ENCODE peak calls at places on chromosomes 3 and 15, in ten cellular contexts. One of them, this sample, is unnamed.

GRCh38 chr3:46097691-46098241 is 70.5 kb upstream of the XCR1 start:
- DNase-seq in fibroblast of mammary gland: peak
- DNase-seq in OCI-LY7: peak
- DNase-seq in fibroblast of lung: peak
- DNase-seq in kidney: no peak
- DNase-seq in uterus: peak
- DNase-seq in coronary artery: no peak
- DNase-seq in ascending aorta: no peak
- DNase-seq in cardiac fibroblast: peak
- DNase-seq in ovary: peak
- DNase-seq in this sample: no peak

GRCh38 chr3:16923112-16923511 is 38.4 kb downstream of the PLCL2 start:
- DNase-seq in kidney: no peak
- DNase-seq in cardiac fibroblast: no peak
- DNase-seq in ascending aorta: no peak
- DNase-seq in OCI-LY7: no peak
- DNase-seq in coronary artery: no peak
- DNase-seq in uterus: no peak
- DNase-seq in ovary: no peak
- DNase-seq in fibroblast of lung: no peak
- DNase-seq in fibroblast of mammary gland: no peak
- DNase-seq in this sample: no peak

GRCh38 chr3:110774496-110775265 is 296.9 kb upstream of the NECTIN3 start:
- DNase-seq in coronary artery: no peak
- DNase-seq in uterus: no peak
- DNase-seq in fibroblast of lung: peak
- DNase-seq in fibroblast of mammary gland: no peak
- DNase-seq in kidney: no peak
- DNase-seq in ovary: no peak
- DNase-seq in OCI-LY7: no peak
- DNase-seq in ascending aorta: no peak
- DNase-seq in cardiac fibroblast: peak
- DNase-seq in this sample: peak

GRCh38 chr3:198081421-198081844 is 121.4 kb downstream of the LMLN start:
- DNase-seq in fibroblast of lung: no peak
- DNase-seq in uterus: no peak
- DNase-seq in ascending aorta: no peak
- DNase-seq in coronary artery: no peak
- DNase-seq in cardiac fibroblast: no peak
- DNase-seq in ovary: no peak
- DNase-seq in fibroblast of mammary gland: no peak
- DNase-seq in kidney: no peak
- DNase-seq in OCI-LY7: no peak
- DNase-seq in this sample: no peak

GRCh38 chr3:148460686-148461085 is 237.0 kb upstream of the AGTR1 start:
- DNase-seq in coronary artery: no peak
- DNase-seq in kidney: no peak
- DNase-seq in OCI-LY7: no peak
- DNase-seq in fibroblast of mammary gland: no peak
- DNase-seq in ascending aorta: no peak
- DNase-seq in ovary: no peak
- DNase-seq in fibroblast of lung: no peak
- DNase-seq in uterus: no peak
- DNase-seq in cardiac fibroblast: no peak
- DNase-seq in this sample: no peak

GRCh38 chr15:79923068-79923514 is 26.3 kb upstream of the MTHFS start:
- DNase-seq in OCI-LY7: peak
- DNase-seq in coronary artery: peak
- DNase-seq in cardiac fibroblast: peak
- DNase-seq in uterus: peak
- DNase-seq in kidney: peak
- DNase-seq in fibroblast of lung: peak
- DNase-seq in ascending aorta: no peak
- DNase-seq in fibroblast of mammary gland: peak
- DNase-seq in ovary: peak
- DNase-seq in this sample: no peak

GRCh38 chr3:4495294-4496110 is 2.4 kb downstream of the ITPR1 start:
- DNase-seq in OCI-LY7: peak
- DNase-seq in ovary: no peak
- DNase-seq in ascending aorta: no peak
- DNase-seq in kidney: no peak
- DNase-seq in fibroblast of lung: peak
- DNase-seq in fibroblast of mammary gland: no peak
- DNase-seq in uterus: no peak
- DNase-seq in coronary artery: no peak
- DNase-seq in cardiac fibroblast: peak
- DNase-seq in this sample: no peak

GRCh38 chr3:184180165-184180564 is 5.5 kb downstream of the AP2M1 start:
- DNase-seq in cardiac fibroblast: peak
- DNase-seq in fibroblast of mammary gland: peak
- DNase-seq in ascending aorta: no peak
- DNase-seq in ovary: no peak
- DNase-seq in fibroblast of lung: peak
- DNase-seq in uterus: no peak
- DNase-seq in kidney: no peak
- DNase-seq in OCI-LY7: no peak
- DNase-seq in coronary artery: no peak
- DNase-seq in this sample: no peak

GRCh38 chr3:100928638-100929428 is 64.4 kb downstream of the ABI3BP start:
- DNase-seq in ascending aorta: no peak
- DNase-seq in fibroblast of mammary gland: peak
- DNase-seq in uterus: no peak
- DNase-seq in kidney: no peak
- DNase-seq in cardiac fibroblast: peak
- DNase-seq in OCI-LY7: no peak
- DNase-seq in coronary artery: no peak
- DNase-seq in ovary: no peak
- DNase-seq in fibroblast of lung: peak
- DNase-seq in this sample: peak

GRCh38 chr15:76533995-76534394 is 197.4 kb downstream of the ISL2 start:
- DNase-seq in kidney: no peak
- DNase-seq in fibroblast of mammary gland: no peak
- DNase-seq in ascending aorta: no peak
- DNase-seq in OCI-LY7: no peak
- DNase-seq in coronary artery: no peak
- DNase-seq in cardiac fibroblast: no peak
- DNase-seq in uterus: no peak
- DNase-seq in ovary: no peak
- DNase-seq in fibroblast of lung: peak
- DNase-seq in this sample: peak

GRCh38 chr3:176037636-176038035 is 1159.6 kb downstream of the TBL1XR1 start:
- DNase-seq in ovary: no peak
- DNase-seq in cardiac fibroblast: no peak
- DNase-seq in uterus: no peak
- DNase-seq in coronary artery: no peak
- DNase-seq in kidney: no peak
- DNase-seq in fibroblast of mammary gland: no peak
- DNase-seq in OCI-LY7: no peak
- DNase-seq in ascending aorta: no peak
- DNase-seq in fibroblast of lung: no peak
- DNase-seq in this sample: no peak

GRCh38 chr15:97654677-97655076 is 305.8 kb upstream of the ARRDC4 start:
- DNase-seq in ascending aorta: no peak
- DNase-seq in kidney: no peak
- DNase-seq in uterus: no peak
- DNase-seq in ovary: no peak
- DNase-seq in fibroblast of mammary gland: no peak
- DNase-seq in cardiac fibroblast: no peak
- DNase-seq in coronary artery: no peak
- DNase-seq in fibroblast of lung: no peak
- DNase-seq in OCI-LY7: no peak
- DNase-seq in this sample: no peak

DNA sequence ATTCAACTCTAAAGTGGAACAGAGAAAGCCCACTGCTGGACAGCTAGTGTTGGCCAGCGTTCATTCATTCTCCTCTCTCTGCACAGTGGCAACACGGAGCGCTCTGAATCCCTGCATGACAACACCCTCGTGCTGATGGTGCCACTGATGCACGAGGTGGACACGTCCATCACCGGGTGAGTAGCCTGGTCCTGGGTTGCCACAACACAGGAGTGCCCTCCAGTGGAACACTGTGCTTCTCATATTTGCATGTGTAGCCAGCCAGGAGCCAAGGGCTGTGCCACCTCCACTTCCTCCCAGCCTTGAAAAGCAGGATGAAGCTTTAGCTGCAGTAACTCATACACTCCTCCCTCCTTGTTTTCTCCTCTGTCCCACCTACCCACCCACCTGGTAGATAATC is 120.0 kb upstream of the CTDSPL start:
- DNase-seq in uterus: peak
- DNase-seq in fibroblast of lung: peak
- DNase-seq in coronary artery: no peak
- DNase-seq in OCI-LY7: peak
- DNase-seq in cardiac fibroblast: peak
- DNase-seq in ascending aorta: no peak
- DNase-seq in ovary: peak
- DNase-seq in fibroblast of mammary gland: peak
- DNase-seq in kidney: no peak
- DNase-seq in this sample: no peak
- TF ChIP-seq CTCF in uterus: no peak
- TF ChIP-seq CTCF in fibroblast of lung: no peak
- TF ChIP-seq CTCF in coronary artery: peak
- TF ChIP-seq CTCF in OCI-LY7: peak
- TF ChIP-seq CTCF in cardiac fibroblast: peak
- TF ChIP-seq CTCF in ascending aorta: peak
- TF ChIP-seq CTCF in ovary: no peak
- TF ChIP-seq CTCF in fibroblast of mammary gland: peak
- TF ChIP-seq CTCF in kidney: peak
- TF ChIP-seq CTCF in this sample: no peak

DNA sequence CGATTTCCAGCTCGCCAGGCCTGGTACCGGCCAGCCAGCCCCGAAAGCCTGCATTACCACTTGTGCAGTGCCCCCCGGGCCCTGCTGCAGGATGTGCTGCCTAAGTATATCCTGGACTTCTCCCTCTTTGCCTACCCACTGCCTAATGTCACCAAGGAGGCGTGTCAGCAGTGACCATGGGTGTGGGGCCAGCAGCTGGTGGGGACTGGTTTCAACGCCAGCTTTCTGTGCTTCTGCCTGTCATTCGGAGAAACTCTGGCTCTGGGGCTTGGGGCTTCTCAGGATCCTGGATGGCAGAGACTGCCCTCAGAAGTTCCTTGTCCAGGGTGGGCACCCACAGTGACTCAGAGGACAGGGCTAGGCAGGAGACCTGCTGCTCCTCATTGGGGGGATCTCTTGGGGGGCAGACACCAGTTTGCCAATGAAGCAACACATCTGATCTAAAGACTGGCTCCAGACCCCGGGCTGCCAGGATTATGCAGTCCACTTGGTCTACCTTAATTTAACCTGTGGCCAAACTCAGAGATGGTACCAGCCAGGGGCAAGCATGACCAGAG is 1.5 kb downstream of the CHST14 start:
- DNase-seq in kidney: no peak
- DNase-seq in OCI-LY7: no peak
- DNase-seq in ovary: no peak
- DNase-seq in ascending aorta: no peak
- DNase-seq in cardiac fibroblast: no peak
- DNase-seq in coronary artery: no peak
- DNase-seq in fibroblast of mammary gland: no peak
- DNase-seq in uterus: no peak
- DNase-seq in fibroblast of lung: no peak
- DNase-seq in this sample: no peak
- H3K4me3 ChIP-seq in kidney: peak
- H3K4me3 ChIP-seq in OCI-LY7: peak
- H3K4me3 ChIP-seq in ovary: peak
- H3K4me3 ChIP-seq in ascending aorta: peak
- H3K4me3 ChIP-seq in cardiac fibroblast: peak
- H3K4me3 ChIP-seq in coronary artery: peak
- H3K4me3 ChIP-seq in fibroblast of mammary gland: peak
- H3K4me3 ChIP-seq in uterus: peak
- H3K4me3 ChIP-seq in fibroblast of lung: peak
- H3K4me3 ChIP-seq in this sample: peak

DNA sequence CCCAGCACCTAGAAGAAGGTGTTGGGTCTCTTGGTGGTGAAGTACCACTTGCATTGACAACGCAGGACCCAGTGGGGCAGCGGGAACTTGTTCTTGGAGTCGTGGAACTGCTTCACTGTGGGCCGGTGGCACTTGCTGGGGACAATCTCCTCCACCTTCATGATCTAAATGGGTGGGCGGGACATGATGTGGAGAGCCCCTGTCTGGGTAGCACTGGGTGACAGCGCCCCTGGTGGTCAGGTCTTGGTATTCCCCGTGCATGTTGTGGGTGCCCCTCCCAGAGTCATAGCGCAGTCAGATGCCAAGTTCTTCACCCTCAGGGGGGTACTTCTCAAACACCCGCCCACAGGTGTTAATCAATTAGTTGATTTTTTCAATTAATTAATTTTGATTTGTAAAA is 60.2 kb downstream of the AGBL1 start:
- DNase-seq in OCI-LY7: peak
- DNase-seq in fibroblast of mammary gland: no peak
- DNase-seq in cardiac fibroblast: no peak
- DNase-seq in uterus: no peak
- DNase-seq in coronary artery: no peak
- DNase-seq in kidney: no peak
- DNase-seq in fibroblast of lung: no peak
- DNase-seq in ovary: no peak
- DNase-seq in ascending aorta: no peak
- DNase-seq in this sample: no peak
- TF ChIP-seq CTCF in OCI-LY7: peak
- TF ChIP-seq CTCF in fibroblast of mammary gland: no peak
- TF ChIP-seq CTCF in cardiac fibroblast: no peak
- TF ChIP-seq CTCF in uterus: no peak
- TF ChIP-seq CTCF in coronary artery: no peak
- TF ChIP-seq CTCF in kidney: no peak
- TF ChIP-seq CTCF in fibroblast of lung: no peak
- TF ChIP-seq CTCF in ovary: no peak
- TF ChIP-seq CTCF in ascending aorta: no peak
- TF ChIP-seq CTCF in this sample: peak

GRCh38 chr3:150722267-150722666 is 18.5 kb upstream of the ERICH6 start:
- DNase-seq in fibroblast of lung: no peak
- DNase-seq in kidney: no peak
- DNase-seq in fibroblast of mammary gland: no peak
- DNase-seq in ascending aorta: no peak
- DNase-seq in OCI-LY7: no peak
- DNase-seq in uterus: no peak
- DNase-seq in ovary: no peak
- DNase-seq in cardiac fibroblast: no peak
- DNase-seq in coronary artery: no peak
- DNase-seq in this sample: no peak

GRCh38 chr3:150721285-150722130 is 17.8 kb upstream of the ERICH6 start:
- DNase-seq in fibroblast of mammary gland: peak
- DNase-seq in ascending aorta: no peak
- DNase-seq in ovary: no peak
- DNase-seq in kidney: no peak
- DNase-seq in uterus: no peak
- DNase-seq in OCI-LY7: peak
- DNase-seq in fibroblast of lung: peak
- DNase-seq in cardiac fibroblast: peak
- DNase-seq in coronary artery: no peak
- DNase-seq in this sample: peak

GRCh38 chr3:150720444-150720843 is 16.7 kb upstream of the ERICH6 start:
- DNase-seq in fibroblast of lung: no peak
- DNase-seq in ovary: no peak
- DNase-seq in fibroblast of mammary gland: no peak
- DNase-seq in kidney: no peak
- DNase-seq in OCI-LY7: no peak
- DNase-seq in cardiac fibroblast: no peak
- DNase-seq in uterus: no peak
- DNase-seq in coronary artery: no peak
- DNase-seq in ascending aorta: no peak
- DNase-seq in this sample: no peak

GRCh38 chr3:150725548-150725947 is 21.8 kb upstream of the ERICH6 start:
- DNase-seq in ascending aorta: no peak
- DNase-seq in OCI-LY7: no peak
- DNase-seq in ovary: no peak
- DNase-seq in fibroblast of lung: no peak
- DNase-seq in fibroblast of mammary gland: no peak
- DNase-seq in kidney: no peak
- DNase-seq in coronary artery: no peak
- DNase-seq in cardiac fibroblast: no peak
- DNase-seq in uterus: no peak
- DNase-seq in this sample: no peak

GRCh38 chr3:150723946-150724345 is 20.2 kb upstream of the ERICH6 start:
- DNase-seq in fibroblast of mammary gland: no peak
- DNase-seq in ovary: no peak
- DNase-seq in fibroblast of lung: no peak
- DNase-seq in cardiac fibroblast: no peak
- DNase-seq in uterus: no peak
- DNase-seq in kidney: no peak
- DNase-seq in ascending aorta: no peak
- DNase-seq in coronary artery: no peak
- DNase-seq in OCI-LY7: peak
- DNase-seq in this sample: no peak
- H3K4me3 ChIP-seq in fibroblast of mammary gland: no peak
- H3K4me3 ChIP-seq in ovary: no peak
- H3K4me3 ChIP-seq in fibroblast of lung: no peak
- H3K4me3 ChIP-seq in cardiac fibroblast: no peak
- H3K4me3 ChIP-seq in uterus: no peak
- H3K4me3 ChIP-seq in kidney: no peak
- H3K4me3 ChIP-seq in ascending aorta: no peak
- H3K4me3 ChIP-seq in coronary artery: no peak
- H3K4me3 ChIP-seq in OCI-LY7: no peak
- H3K4me3 ChIP-seq in this sample: no peak

This sample was measured in AG04450.